ENCODE peak calls at places on chromosome 20, in seven cellular contexts. P is IMR-90, O is PC-3, V is neural progenitor cell, X is fibroblast of lung, C is GM23338, R is trophoblast cell. U is an unnamed sample.
A peak's percentile ranks its signal among the peaks of the same experiment; 100 is the strongest.

GRCh38 chr20:38499366-38499765 is 26.7 kb downstream of the RALGAPB start:
- DNase-seq in P (no peak), O (no peak), V (no peak), X (no peak), C (no peak), R (no peak), U (no peak)

GRCh38 chr20:11516448-11516847 is 401.2 kb upstream of the BTBD3 start:
- DNase-seq in P (no peak), O (no peak), V (no peak), X (no peak), C (no peak), R (no peak), U (no peak)

GRCh38 chr20:37526238-37526838 is 1.3 kb downstream of the BLCAP start:
- DNase-seq in P (peak; percentile 52), O (peak; percentile 67), V (peak; percentile 77), X (peak; percentile 51), C (peak; percentile 93), R (peak; percentile 39), U (peak; percentile 90)

GRCh38 chr20:19758888-19759331 is 852 bp downstream of the RIN2 start:
- DNase-seq in P (no peak), O (peak; percentile 57), V (peak; percentile 75), X (peak; percentile 31), C (peak; percentile 79), R (peak; percentile 34), U (peak; percentile 21)

GRCh38 chr20:36645998-36646397 is at the start of gene SLA2:
- DNase-seq in P (no peak), O (no peak), V (no peak), X (no peak), C (no peak), R (no peak), U (no peak)

GRCh38 chr20:45866454-45866853 is 9.0 kb downstream of the ZSWIM3 start:
- DNase-seq in P (no peak), O (no peak), V (no peak), X (no peak), C (no peak), R (no peak), U (no peak)

GRCh38 chr20:61989741-61990140 is 75.9 kb downstream of the TAF4 start:
- DNase-seq in P (no peak), O (no peak), V (no peak), X (no peak), C (no peak), R (no peak), U (no peak)

GRCh38 chr20:62243906-62244515 is 5.7 kb downstream of the OSBPL2 start:
- DNase-seq in P (no peak), O (no peak), V (no peak), X (no peak), C (no peak), R (no peak), U (no peak)

GRCh38 chr20:25309395-25310267 is 61.7 kb downstream of the PYGB start:
- DNase-seq in P (peak; percentile 80), O (peak; percentile 88), V (no peak), X (peak; percentile 79), C (no peak), R (peak; percentile 24), U (peak; percentile 72)

GRCh38 chr20:61880706-61881105 is 185.0 kb downstream of the TAF4 start:
- DNase-seq in P (no peak), O (no peak), V (no peak), X (no peak), C (no peak), R (no peak), U (no peak)

GRCh38 chr20:49668181-49668877 is 45.3 kb downstream of the B4GALT5 start:
- DNase-seq in P (no peak), O (no peak), V (peak; percentile 17), X (no peak), C (no peak), R (no peak), U (no peak)

GRCh38 chr20:43669332-43669731 is 2.4 kb downstream of the MYBL2 start:
- DNase-seq in P (peak; percentile 62), O (peak; percentile 94), V (no peak), X (peak; percentile 73), C (no peak), R (no peak), U (peak; percentile 61)

GRCh38 chr20:44785768-44786167 is 24.6 kb downstream of the RIMS4 start:
- DNase-seq in P (no peak), O (peak; percentile 34), V (peak; percentile 58), X (peak; percentile 1), C (peak; percentile 83), R (no peak), U (peak; percentile 35)

DNA sequence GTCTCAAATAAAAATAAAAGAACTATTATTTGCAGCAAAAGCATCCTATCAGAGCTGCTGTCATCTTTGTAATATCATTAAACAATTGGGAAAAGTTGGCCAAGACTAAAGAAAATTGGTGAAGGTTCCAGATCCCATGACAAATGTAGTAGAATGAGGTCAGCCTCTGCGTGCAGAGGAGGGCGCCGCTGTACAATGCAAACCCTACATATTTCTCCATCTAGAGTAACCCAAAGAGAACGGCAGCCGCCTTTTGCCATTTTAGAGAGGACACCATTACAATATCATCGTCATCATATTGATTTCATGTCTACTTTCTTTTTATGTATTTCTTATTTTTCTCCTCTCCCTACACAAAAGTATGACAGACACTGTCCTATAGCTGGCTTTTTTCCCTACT is 59.5 kb downstream of the ZMYND8 start:
- DNase-seq in P (no peak), O (peak; percentile 34), V (peak; percentile 37), X (no peak), C (peak; percentile 30), R (no peak), U (no peak)
- H3K4me1 ChIP-seq in P (no peaks in the 10 kb centered on the region), O (no peaks in the 10 kb centered on the region), V (no peaks in the 10 kb centered on the region), X (no peaks in the 10 kb centered on the region), C (peaks cover 14% of the 10 kb centered on the region), R (no peaks in the 10 kb centered on the region), U (no peaks in the 10 kb centered on the region)

GRCh38 chr20:39676857-39677351 is 714.8 kb downstream of the DHX35 start:
- DNase-seq in P (peak; percentile 3), O (no peak), V (peak; percentile 18), X (peak; percentile 5), C (peak; percentile 51), R (no peak), U (peak; percentile 12)

GRCh38 chr20:39669659-39670058 is 707.5 kb downstream of the DHX35 start:
- DNase-seq in P (no peak), O (no peak), V (no peak), X (no peak), C (no peak), R (no peak), U (no peak)

GRCh38 chr20:39676236-39676635 is 714.1 kb downstream of the DHX35 start:
- DNase-seq in P (no peak), O (no peak), V (no peak), X (no peak), C (no peak), R (no peak), U (no peak)

GRCh38 chr20:39670987-39671386 is 708.8 kb downstream of the DHX35 start:
- DNase-seq in P (no peak), O (no peak), V (no peak), X (no peak), C (no peak), R (no peak), U (no peak)

GRCh38 chr20:39674842-39675241 is 712.7 kb downstream of the DHX35 start:
- DNase-seq in P (no peak), O (no peak), V (no peak), X (no peak), C (no peak), R (no peak), U (no peak)
- H3K4me2 ChIP-seq in P (no peak overlapping the region), O (no peak overlapping the region), V (no peak overlapping the region), X (no peak overlapping the region), C (no peak overlapping the region), R (no peak overlapping the region), U (no peak overlapping the region)

GRCh38 chr20:51581571-51581970 is 39.1 kb upstream of the NFATC2 start:
- DNase-seq in P (no peak), O (no peak), V (no peak), X (no peak), C (no peak), R (no peak), U (no peak)
- H3K4me1 ChIP-seq in P (peaks cover 3% of the 10 kb centered on the region), O (peaks cover 8% of the 10 kb centered on the region), V (no peaks in the 10 kb centered on the region), X (peaks cover 2% of the 10 kb centered on the region), C (no peaks in the 10 kb centered on the region), R (peaks cover 17% of the 10 kb centered on the region), U (no peaks in the 10 kb centered on the region)

GRCh38 chr20:21511850-21512633 is 1.8 kb downstream of the NKX2-2 start:
- DNase-seq in P (no peak), O (no peak), V (peak; percentile 74), X (no peak), C (peak; percentile 71), R (no peak), U (no peak)
- H3K4me2 ChIP-seq in P (peak overlapping the region; percentile 66), O (peak overlapping the region; percentile 77), V (peak overlapping the region; percentile 82), X (peak overlapping the region; percentile 45), C (peak overlapping the region; percentile 85), R (peak overlapping the region; percentile 35), U (peak overlapping the region; percentile 94)

GRCh38 chr20:57652865-57653545 is 32.8 kb upstream of the ZBP1 start:
- DNase-seq in P (no peak), O (no peak), V (no peak), X (no peak), C (no peak), R (no peak), U (no peak)

GRCh38 chr20:57653546-57653900 is 33.3 kb upstream of the ZBP1 start:
- DNase-seq in P (no peak), O (no peak), V (no peak), X (no peak), C (no peak), R (no peak), U (no peak)

GRCh38 chr20:57654998-57655811 is 35.0 kb upstream of the ZBP1 start:
- DNase-seq in P (no peak), O (peak; percentile 10), V (no peak), X (peak; percentile 20), C (peak; percentile 58), R (no peak), U (no peak)

GRCh38 chr20:57654363-57654997 is 34.3 kb upstream of the ZBP1 start:
- DNase-seq in P (peak; percentile 55), O (peak; percentile 79), V (peak; percentile 79), X (peak; percentile 55), C (peak; percentile 82), R (peak; percentile 47), U (peak; percentile 38)

DNA sequence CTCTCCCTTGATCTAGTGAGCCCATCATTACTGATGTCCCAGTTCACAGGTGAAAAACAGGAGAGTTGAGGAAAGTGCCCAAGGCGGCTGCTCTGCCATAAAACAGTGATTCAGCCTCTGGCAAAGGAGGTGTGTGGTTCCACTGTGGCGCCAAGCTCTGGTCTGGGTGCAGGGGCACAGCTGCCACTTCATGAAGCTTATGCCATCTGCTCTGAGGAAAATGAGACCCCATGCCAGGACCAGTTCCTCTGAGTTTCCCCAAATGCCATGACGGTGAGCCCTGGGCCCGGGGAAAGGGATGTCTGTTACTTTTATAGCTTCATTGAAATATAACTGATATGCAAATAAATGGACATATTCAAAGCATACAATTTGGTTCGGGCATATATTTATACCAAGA is 33.7 kb upstream of the ZBP1 start:
- DNase-seq in P (no peak), O (peak; percentile 21), V (no peak), X (no peak), C (no peak), R (no peak), U (no peak)
- H3K4me1 ChIP-seq in P (no peaks in the 10 kb centered on the region), O (no peaks in the 10 kb centered on the region), V (no peaks in the 10 kb centered on the region), X (no peaks in the 10 kb centered on the region), C (no peaks in the 10 kb centered on the region), R (peaks cover 16% of the 10 kb centered on the region), U (peaks cover 20% of the 10 kb centered on the region)

GRCh38 chr20:59157064-59157463 is 6.6 kb upstream of the ZNF831 start:
- DNase-seq in P (no peak), O (no peak), V (no peak), X (no peak), C (no peak), R (no peak), U (no peak)
- H3K4me2 ChIP-seq in P (no peak overlapping the region), O (no peak overlapping the region), V (no peak overlapping the region), X (no peak overlapping the region), C (no peak overlapping the region), R (no peak overlapping the region), U (no peak overlapping the region)

GRCh38 chr20:31564284-31564683 is 40.8 kb upstream of the ID1 start:
- DNase-seq in P (no peak), O (no peak), V (no peak), X (no peak), C (no peak), R (no peak), U (no peak)
- H3K4me1 ChIP-seq in P (peaks cover 30% of the 10 kb centered on the region), O (peaks cover 64% of the 10 kb centered on the region), V (no peaks in the 10 kb centered on the region), X (peaks cover 29% of the 10 kb centered on the region), C (peaks cover 47% of the 10 kb centered on the region), R (peaks cover 25% of the 10 kb centered on the region), U (peaks cover 88% of the 10 kb centered on the region)